ENCODE peak calls at places on chromosomes 16 and 17, in eight cellular contexts. S is Calu3, Y is pancreas, Z is kidney, M is lower lobe of right lung, X is endothelial cell, K is fibroblast of mammary gland, H is B cell. P is an unnamed sample.

GRCh38 chr17:42068979-42069378 is 18.6 kb upstream of the C17orf113 start:
- DNase-seq in S (no peak), Y (no peak), Z (no peak), M (no peak), X (no peak), K (no peak), H (no peak), P (no peak)

GRCh38 chr16:53809088-53809951 is 105.4 kb downstream of the FTO start:
- DNase-seq in S (no peak), Y (no peak), Z (no peak), M (no peak), X (no peak), K (peak; percentile 80), H (no peak), P (no peak)

GRCh38 chr17:6346387-6346786 is 88.5 kb downstream of the AIPL1 start:
- DNase-seq in S (no peak), Y (no peak), Z (no peak), M (no peak), X (no peak), K (no peak), H (no peak), P (no peak)

GRCh38 chr17:45955326-45955725 is 43.7 kb upstream of the STH start:
- DNase-seq in S (no peak), Y (no peak), Z (no peak), M (no peak), X (no peak), K (no peak), H (no peak), P (no peak)

GRCh38 chr17:16342979-16343378 is 10.3 kb downstream of the CENPV start:
- DNase-seq in S (no peak), Y (no peak), Z (no peak), M (no peak), X (no peak), K (peak; percentile 84), H (no peak), P (no peak)

GRCh38 chr16:69364088-69364487 is 12.5 kb upstream of the TMED6 start:
- DNase-seq in S (no peak), Y (no peak), Z (no peak), M (no peak), X (no peak), K (no peak), H (no peak), P (no peak)

GRCh38 chr17:4771519-4772234 is at the start of gene TM4SF5:
- DNase-seq in S (peak; percentile 34), Y (peak; percentile 60), Z (peak; percentile 49), M (no peak), X (no peak), K (no peak), H (no peak), P (no peak)

GRCh38 chr17:75591722-75592302 is 4.2 kb downstream of the MYO15B start:
- DNase-seq in S (no peak), Y (no peak), Z (no peak), M (no peak), X (no peak), K (no peak), H (no peak), P (no peak)

GRCh38 chr16:56637814-56638750 is at the start of gene MT1A:
- DNase-seq in S (peak; percentile 50), Y (peak; percentile 90), Z (peak; percentile 95), M (peak; percentile 74), X (no peak), K (peak; percentile 65), H (no peak), P (peak; percentile 66)

GRCh38 chr17:41811549-41812175 is at the start of gene P3H4:
- DNase-seq in S (peak; percentile 89), Y (peak; percentile 94), Z (peak; percentile 93), M (peak; percentile 86), X (peak; percentile 76), K (peak; percentile 71), H (peak; percentile 85), P (peak; percentile 83)

GRCh38 chr16:28133666-28134065 is 70.2 kb upstream of the GSG1L start:
- DNase-seq in S (no peak), Y (no peak), Z (no peak), M (no peak), X (no peak), K (no peak), H (no peak), P (no peak)

GRCh38 chr16:67547423-67548264 is 14.7 kb upstream of the CTCF start:
- DNase-seq in S (no peak), Y (no peak), Z (peak; percentile 79), M (peak; percentile 50), X (peak; percentile 63), K (no peak), H (peak; percentile 88), P (no peak)

GRCh38 chr16:54402873-54403272 is 116.3 kb upstream of the IRX3 start:
- DNase-seq in S (no peak), Y (no peak), Z (no peak), M (no peak), X (no peak), K (no peak), H (no peak), P (no peak)

GRCh38 chr16:14061732-14062259 is 9.3 kb upstream of the MRTFB start:
- DNase-seq in S (no peak), Y (no peak), Z (no peak), M (no peak), X (no peak), K (no peak), H (no peak), P (no peak)

GRCh38 chr16:80664798-80665197 is 124.0 kb downstream of the DYNLRB2 start:
- DNase-seq in S (no peak), Y (no peak), Z (no peak), M (no peak), X (no peak), K (no peak), H (no peak), P (no peak)

GRCh38 chr16:57898961-57899360 is 72.0 kb downstream of the CNGB1 start:
- DNase-seq in S (no peak), Y (no peak), Z (no peak), M (no peak), X (no peak), K (no peak), H (no peak), P (no peak)

GRCh38 chr17:78979780-78980623 is at the start of gene LGALS3BP:
- DNase-seq in S (peak; percentile 77), Y (peak; percentile 86), Z (peak; percentile 93), M (peak; percentile 81), X (no peak), K (peak; percentile 83), H (no peak), P (no peak)

DNA sequence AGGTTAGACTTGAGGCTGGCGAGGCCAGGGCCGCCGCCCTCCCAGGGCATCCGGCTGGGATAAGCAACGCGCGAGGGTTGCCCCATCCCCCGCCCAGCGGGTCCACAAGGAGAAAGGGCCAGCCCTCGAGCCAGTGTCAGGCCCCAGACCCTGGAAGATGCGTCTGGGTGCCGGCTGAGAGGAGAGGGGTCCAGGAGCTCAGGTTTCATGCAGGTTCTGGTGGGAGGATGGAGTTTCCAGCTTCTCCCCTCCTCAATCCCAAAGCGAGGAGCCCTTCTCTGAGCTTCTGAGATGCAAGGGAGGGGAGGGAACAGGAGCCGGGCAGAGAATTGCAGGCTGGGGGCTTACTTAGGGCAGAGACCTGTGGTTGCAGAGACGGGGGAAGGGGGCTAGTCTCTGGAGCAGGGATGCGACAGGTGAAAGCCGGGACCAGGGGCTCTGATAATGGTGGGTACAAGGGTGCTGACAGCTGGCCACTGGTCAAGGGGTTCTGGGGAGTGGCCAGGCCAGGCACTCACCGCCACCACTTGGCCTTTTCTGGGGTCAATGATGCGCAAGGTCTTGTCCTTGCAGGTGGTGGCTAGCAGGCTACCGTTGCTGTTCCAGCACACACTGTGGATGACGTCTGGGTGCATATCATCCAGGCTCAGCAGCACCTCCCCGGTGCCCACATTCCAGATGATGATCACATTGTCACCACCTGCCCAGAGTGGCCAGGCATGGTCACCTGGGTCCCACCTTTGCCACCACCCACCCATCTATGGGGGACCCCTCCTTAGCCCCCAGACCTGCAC is 4.2 kb downstream of the CORO6 start:
- DNase-seq in S (no peak), Y (peak; percentile 41), Z (no peak), M (no peak), X (no peak), K (no peak), H (no peak), P (no peak)
- TF ChIP-seq CTCF in S (peak; percentile 3), Y (no peak), Z (no peak), M (no peak), X (no peak), K (no peak), H (peak; percentile 20), P (peak; percentile 4)

GRCh38 chr16:49856741-49857330 is 924 bp upstream of the ZNF423 start:
- DNase-seq in S (peak; percentile 69), Y (peak; percentile 90), Z (peak; percentile 92), M (peak; percentile 75), X (peak; percentile 79), K (peak; percentile 70), H (no peak), P (peak; percentile 91)
- TF ChIP-seq CTCF in S (no peak), Y (no peak), Z (peak; percentile 56), M (peak; percentile 32), X (no peak), K (no peak), H (no peak), P (no peak)

DNA sequence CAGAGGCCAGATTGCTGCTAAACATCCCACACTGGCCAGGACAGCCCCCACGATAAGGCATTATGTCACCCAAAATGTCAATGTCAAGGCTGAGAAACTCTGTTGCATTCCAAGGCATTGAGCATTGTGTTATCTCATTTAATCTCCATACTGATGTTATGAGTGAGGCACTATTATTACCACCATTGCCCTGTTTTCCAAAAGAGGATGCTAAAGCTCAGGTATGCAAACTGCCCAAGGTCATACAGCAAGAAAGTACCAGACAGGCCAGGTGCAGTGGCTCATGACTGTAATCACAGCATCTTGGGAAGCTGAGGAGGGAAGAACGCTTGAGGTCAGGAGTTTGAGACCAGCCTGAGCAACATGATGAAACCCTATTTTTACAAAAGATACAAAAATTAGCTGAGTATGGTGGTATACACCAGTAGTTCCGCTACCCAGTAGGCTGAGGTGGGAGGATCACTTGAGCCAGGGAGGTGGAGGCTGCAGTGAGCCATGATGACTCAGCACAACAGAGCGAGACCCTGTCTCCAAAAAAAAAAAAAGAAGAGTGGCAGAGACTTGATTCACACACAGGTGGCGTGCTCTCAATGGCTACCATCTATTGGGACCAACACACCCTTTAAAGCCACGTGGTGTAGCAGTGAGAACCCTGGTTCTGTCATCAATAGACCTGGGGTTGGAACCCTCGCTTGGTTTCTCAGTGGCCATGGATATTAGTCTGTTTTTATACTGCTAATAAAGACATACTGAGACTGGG is 58.8 kb upstream of the GRIN2A start:
- DNase-seq in S (no peak), Y (no peak), Z (no peak), M (no peak), X (no peak), K (no peak), H (no peak), P (no peak)
- TF ChIP-seq CTCF in S (no peak), Y (no peak), Z (no peak), M (no peak), X (no peak), K (no peak), H (no peak), P (no peak)

DNA sequence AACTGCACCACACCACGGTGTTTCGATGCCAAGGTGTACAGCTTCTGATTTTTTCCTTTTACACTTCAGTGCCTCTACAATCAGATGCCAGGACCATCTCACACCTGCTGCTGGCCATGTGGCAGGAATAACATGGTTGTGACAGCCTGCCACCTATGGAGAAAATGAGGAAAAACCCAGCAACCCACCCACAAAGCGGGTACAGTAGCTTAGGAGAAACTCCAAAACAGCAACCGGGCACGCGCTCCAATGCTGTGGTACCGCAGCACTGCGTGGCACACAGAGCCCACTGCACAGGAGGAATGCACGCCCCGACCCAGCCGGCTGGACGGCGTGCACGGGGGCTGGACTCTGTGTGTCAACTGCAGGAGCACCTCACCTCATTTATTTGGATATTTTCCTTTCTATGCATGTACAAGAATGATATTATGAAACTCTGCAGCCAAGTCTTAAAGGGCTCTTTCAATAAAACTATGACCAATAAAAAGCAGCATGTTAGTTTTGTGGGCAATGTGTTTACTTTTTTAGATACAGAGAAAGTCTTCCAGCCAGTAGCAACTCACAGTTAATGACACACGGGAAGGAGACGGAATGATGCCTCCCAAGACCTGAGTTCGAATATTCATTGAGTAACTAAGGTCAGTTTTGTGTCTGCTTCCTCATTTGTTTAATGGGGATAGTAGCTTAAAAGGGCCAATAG is 45.9 kb downstream of the MAP1LC3B start:
- DNase-seq in S (no peak), Y (no peak), Z (no peak), M (no peak), X (no peak), K (no peak), H (no peak), P (no peak)
- TF ChIP-seq CTCF in S (no peak), Y (no peak), Z (no peak), M (no peak), X (no peak), K (no peak), H (no peak), P (no peak)

P was measured in glutamatergic neuron.